ENCODE peak calls at places on chromosomes 7 and 10, in eight cellular contexts. One of them, this sample, is unnamed.

GRCh38 chr10:44704616-44705015 is 206.5 kb upstream of the TMEM72 start:
- DNase-seq in esophagus squamous epithelium: no peak
- DNase-seq in stomach: no peak
- DNase-seq in ovary: no peak
- DNase-seq in vagina: no peak
- DNase-seq in transverse colon: no peak
- DNase-seq in tibial nerve: no peak
- DNase-seq in HepG2: no peak
- DNase-seq in this sample: no peak

GRCh38 chr10:132577350-132578005 is 39.9 kb downstream of the INPP5A start:
- DNase-seq in HepG2: peak; percentile 32
- DNase-seq in transverse colon: no peak
- DNase-seq in vagina: no peak
- DNase-seq in stomach: peak; percentile 67
- DNase-seq in ovary: no peak
- DNase-seq in tibial nerve: no peak
- DNase-seq in esophagus squamous epithelium: no peak
- DNase-seq in this sample: no peak

GRCh38 chr10:19788075-19788686 is 28.1 kb upstream of the PLXDC2 start:
- DNase-seq in transverse colon: peak; percentile 23
- DNase-seq in stomach: no peak
- DNase-seq in vagina: no peak
- DNase-seq in ovary: peak; percentile 23
- DNase-seq in esophagus squamous epithelium: no peak
- DNase-seq in tibial nerve: no peak
- DNase-seq in HepG2: peak; percentile 61
- DNase-seq in this sample: peak; percentile 40

GRCh38 chr7:92808006-92808405 is 28.4 kb downstream of the CDK6 start:
- DNase-seq in transverse colon: no peak
- DNase-seq in vagina: no peak
- DNase-seq in esophagus squamous epithelium: no peak
- DNase-seq in tibial nerve: no peak
- DNase-seq in stomach: no peak
- DNase-seq in HepG2: no peak
- DNase-seq in ovary: no peak
- DNase-seq in this sample: no peak

GRCh38 chr7:2645274-2645868 is 13.6 kb downstream of the TTYH3 start:
- DNase-seq in ovary: no peak
- DNase-seq in tibial nerve: no peak
- DNase-seq in HepG2: no peak
- DNase-seq in esophagus squamous epithelium: no peak
- DNase-seq in stomach: no peak
- DNase-seq in vagina: no peak
- DNase-seq in transverse colon: no peak
- DNase-seq in this sample: no peak

GRCh38 chr10:61901829-61902447 is 439 bp downstream of the ARID5B start:
- DNase-seq in transverse colon: peak; percentile 41
- DNase-seq in vagina: no peak
- DNase-seq in esophagus squamous epithelium: no peak
- DNase-seq in stomach: no peak
- DNase-seq in tibial nerve: no peak
- DNase-seq in ovary: peak; percentile 19
- DNase-seq in HepG2: no peak
- DNase-seq in this sample: peak; percentile 19

GRCh38 chr7:67311901-67312300 is 315.3 kb downstream of the TYW1 start:
- DNase-seq in stomach: no peak
- DNase-seq in tibial nerve: no peak
- DNase-seq in transverse colon: no peak
- DNase-seq in vagina: no peak
- DNase-seq in HepG2: no peak
- DNase-seq in ovary: no peak
- DNase-seq in esophagus squamous epithelium: no peak
- DNase-seq in this sample: no peak

GRCh38 chr7:95608344-95609173 is 12.2 kb upstream of the PDK4 start:
- DNase-seq in esophagus squamous epithelium: peak; percentile 34
- DNase-seq in ovary: peak; percentile 93
- DNase-seq in vagina: no peak
- DNase-seq in HepG2: peak; percentile 88
- DNase-seq in tibial nerve: peak; percentile 90
- DNase-seq in stomach: peak; percentile 95
- DNase-seq in transverse colon: peak; percentile 96
- DNase-seq in this sample: peak; percentile 98

GRCh38 chr10:26460736-26461135 is 22.6 kb downstream of the APBB1IP start:
- DNase-seq in esophagus squamous epithelium: no peak
- DNase-seq in tibial nerve: no peak
- DNase-seq in ovary: no peak
- DNase-seq in stomach: no peak
- DNase-seq in HepG2: no peak
- DNase-seq in vagina: no peak
- DNase-seq in transverse colon: no peak
- DNase-seq in this sample: no peak

GRCh38 chr10:46234431-46235060 is 52.3 kb upstream of the ANTXRL start:
- DNase-seq in transverse colon: no peak
- DNase-seq in HepG2: no peak
- DNase-seq in stomach: peak; percentile 9
- DNase-seq in ovary: no peak
- DNase-seq in esophagus squamous epithelium: no peak
- DNase-seq in vagina: peak; percentile 61
- DNase-seq in tibial nerve: no peak
- DNase-seq in this sample: peak; percentile 10

GRCh38 chr10:69045441-69046300 is 42.2 kb upstream of the SRGN start:
- DNase-seq in tibial nerve: no peak
- DNase-seq in HepG2: no peak
- DNase-seq in esophagus squamous epithelium: no peak
- DNase-seq in transverse colon: no peak
- DNase-seq in ovary: no peak
- DNase-seq in vagina: no peak
- DNase-seq in stomach: no peak
- DNase-seq in this sample: no peak
- TF ChIP-seq POLR2A in tibial nerve: no peak
- TF ChIP-seq POLR2A in HepG2: no peak
- TF ChIP-seq POLR2A in esophagus squamous epithelium: peak; percentile 40
- TF ChIP-seq POLR2A in transverse colon: no peak
- TF ChIP-seq POLR2A in ovary: no peak
- TF ChIP-seq POLR2A in vagina: no peak
- TF ChIP-seq POLR2A in stomach: no peak
- TF ChIP-seq POLR2A in this sample: no peak

GRCh38 chr10:111989136-111990050 is 194.2 kb downstream of the GPAM start:
- DNase-seq in vagina: no peak
- DNase-seq in stomach: no peak
- DNase-seq in transverse colon: no peak
- DNase-seq in tibial nerve: no peak
- DNase-seq in ovary: no peak
- DNase-seq in esophagus squamous epithelium: no peak
- DNase-seq in HepG2: no peak
- DNase-seq in this sample: no peak

GRCh38 chr10:111990734-111991133 is 192.8 kb downstream of the GPAM start:
- DNase-seq in stomach: no peak
- DNase-seq in esophagus squamous epithelium: no peak
- DNase-seq in ovary: no peak
- DNase-seq in vagina: no peak
- DNase-seq in HepG2: no peak
- DNase-seq in tibial nerve: no peak
- DNase-seq in transverse colon: no peak
- DNase-seq in this sample: no peak

GRCh38 chr10:111993872-111994426 is 189.6 kb downstream of the GPAM start:
- DNase-seq in transverse colon: no peak
- DNase-seq in HepG2: no peak
- DNase-seq in tibial nerve: no peak
- DNase-seq in vagina: no peak
- DNase-seq in esophagus squamous epithelium: no peak
- DNase-seq in ovary: no peak
- DNase-seq in stomach: no peak
- DNase-seq in this sample: no peak

GRCh38 chr10:111996103-111996502 is 187.5 kb downstream of the GPAM start:
- DNase-seq in stomach: no peak
- DNase-seq in esophagus squamous epithelium: no peak
- DNase-seq in vagina: no peak
- DNase-seq in ovary: no peak
- DNase-seq in HepG2: no peak
- DNase-seq in transverse colon: no peak
- DNase-seq in tibial nerve: no peak
- DNase-seq in this sample: no peak

GRCh38 chr10:111993321-111993720 is 190.2 kb downstream of the GPAM start:
- DNase-seq in tibial nerve: no peak
- DNase-seq in stomach: no peak
- DNase-seq in ovary: no peak
- DNase-seq in HepG2: no peak
- DNase-seq in vagina: no peak
- DNase-seq in transverse colon: no peak
- DNase-seq in esophagus squamous epithelium: no peak
- DNase-seq in this sample: no peak
- H3K4me3 ChIP-seq in tibial nerve: no peak overlapping the region
- H3K4me3 ChIP-seq in stomach: no peak overlapping the region
- H3K4me3 ChIP-seq in ovary: no peak overlapping the region
- H3K4me3 ChIP-seq in HepG2: no peak overlapping the region
- H3K4me3 ChIP-seq in vagina: no peak overlapping the region
- H3K4me3 ChIP-seq in transverse colon: no peak overlapping the region
- H3K4me3 ChIP-seq in esophagus squamous epithelium: no peak overlapping the region
- H3K4me3 ChIP-seq in this sample: no peak overlapping the region

GRCh38 chr7:151404216-151405011 is 5.4 kb downstream of the WDR86 start:
- DNase-seq in vagina: no peak
- DNase-seq in esophagus squamous epithelium: no peak
- DNase-seq in tibial nerve: peak; percentile 66
- DNase-seq in transverse colon: peak; percentile 34
- DNase-seq in ovary: no peak
- DNase-seq in stomach: no peak
- DNase-seq in HepG2: no peak
- DNase-seq in this sample: no peak

GRCh38 chr7:151403764-151404163 is 6.1 kb downstream of the WDR86 start:
- DNase-seq in ovary: no peak
- DNase-seq in esophagus squamous epithelium: no peak
- DNase-seq in transverse colon: no peak
- DNase-seq in stomach: no peak
- DNase-seq in HepG2: no peak
- DNase-seq in tibial nerve: no peak
- DNase-seq in vagina: no peak
- DNase-seq in this sample: no peak

GRCh38 chr7:151399906-151400305 is 9.9 kb downstream of the WDR86 start:
- DNase-seq in esophagus squamous epithelium: no peak
- DNase-seq in stomach: no peak
- DNase-seq in tibial nerve: no peak
- DNase-seq in transverse colon: no peak
- DNase-seq in ovary: no peak
- DNase-seq in HepG2: no peak
- DNase-seq in vagina: no peak
- DNase-seq in this sample: no peak

GRCh38 chr7:151400626-151401315 is 9.1 kb downstream of the WDR86 start:
- DNase-seq in ovary: no peak
- DNase-seq in transverse colon: no peak
- DNase-seq in HepG2: no peak
- DNase-seq in esophagus squamous epithelium: no peak
- DNase-seq in stomach: no peak
- DNase-seq in tibial nerve: no peak
- DNase-seq in vagina: no peak
- DNase-seq in this sample: no peak

GRCh38 chr7:151402029-151402835 is 7.6 kb downstream of the WDR86 start:
- DNase-seq in ovary: no peak
- DNase-seq in transverse colon: no peak
- DNase-seq in HepG2: no peak
- DNase-seq in tibial nerve: no peak
- DNase-seq in vagina: no peak
- DNase-seq in esophagus squamous epithelium: no peak
- DNase-seq in stomach: no peak
- DNase-seq in this sample: no peak
- TF ChIP-seq CTCF in ovary: no peak
- TF ChIP-seq CTCF in transverse colon: no peak
- TF ChIP-seq CTCF in HepG2: no peak
- TF ChIP-seq CTCF in tibial nerve: no peak
- TF ChIP-seq CTCF in vagina: no peak
- TF ChIP-seq CTCF in esophagus squamous epithelium: no peak
- TF ChIP-seq CTCF in stomach: no peak
- TF ChIP-seq CTCF in this sample: no peak

GRCh38 chr10:122974543-122975064 is 5.6 kb upstream of the PSTK start:
- DNase-seq in tibial nerve: no peak
- DNase-seq in ovary: no peak
- DNase-seq in vagina: no peak
- DNase-seq in esophagus squamous epithelium: no peak
- DNase-seq in transverse colon: no peak
- DNase-seq in stomach: no peak
- DNase-seq in HepG2: no peak
- DNase-seq in this sample: no peak

GRCh38 chr10:122984708-122985107 is 4.5 kb downstream of the PSTK start:
- DNase-seq in ovary: no peak
- DNase-seq in HepG2: no peak
- DNase-seq in transverse colon: no peak
- DNase-seq in stomach: no peak
- DNase-seq in vagina: no peak
- DNase-seq in esophagus squamous epithelium: no peak
- DNase-seq in tibial nerve: no peak
- DNase-seq in this sample: no peak

GRCh38 chr10:122981066-122981464 is 864 bp downstream of the PSTK start:
- DNase-seq in HepG2: peak; percentile 62
- DNase-seq in transverse colon: no peak
- DNase-seq in ovary: no peak
- DNase-seq in vagina: no peak
- DNase-seq in tibial nerve: no peak
- DNase-seq in esophagus squamous epithelium: no peak
- DNase-seq in stomach: no peak
- DNase-seq in this sample: no peak

GRCh38 chr10:122983898-122984297 is 3.7 kb downstream of the PSTK start:
- DNase-seq in tibial nerve: no peak
- DNase-seq in transverse colon: no peak
- DNase-seq in HepG2: no peak
- DNase-seq in ovary: no peak
- DNase-seq in vagina: no peak
- DNase-seq in stomach: no peak
- DNase-seq in esophagus squamous epithelium: no peak
- DNase-seq in this sample: no peak

DNA sequence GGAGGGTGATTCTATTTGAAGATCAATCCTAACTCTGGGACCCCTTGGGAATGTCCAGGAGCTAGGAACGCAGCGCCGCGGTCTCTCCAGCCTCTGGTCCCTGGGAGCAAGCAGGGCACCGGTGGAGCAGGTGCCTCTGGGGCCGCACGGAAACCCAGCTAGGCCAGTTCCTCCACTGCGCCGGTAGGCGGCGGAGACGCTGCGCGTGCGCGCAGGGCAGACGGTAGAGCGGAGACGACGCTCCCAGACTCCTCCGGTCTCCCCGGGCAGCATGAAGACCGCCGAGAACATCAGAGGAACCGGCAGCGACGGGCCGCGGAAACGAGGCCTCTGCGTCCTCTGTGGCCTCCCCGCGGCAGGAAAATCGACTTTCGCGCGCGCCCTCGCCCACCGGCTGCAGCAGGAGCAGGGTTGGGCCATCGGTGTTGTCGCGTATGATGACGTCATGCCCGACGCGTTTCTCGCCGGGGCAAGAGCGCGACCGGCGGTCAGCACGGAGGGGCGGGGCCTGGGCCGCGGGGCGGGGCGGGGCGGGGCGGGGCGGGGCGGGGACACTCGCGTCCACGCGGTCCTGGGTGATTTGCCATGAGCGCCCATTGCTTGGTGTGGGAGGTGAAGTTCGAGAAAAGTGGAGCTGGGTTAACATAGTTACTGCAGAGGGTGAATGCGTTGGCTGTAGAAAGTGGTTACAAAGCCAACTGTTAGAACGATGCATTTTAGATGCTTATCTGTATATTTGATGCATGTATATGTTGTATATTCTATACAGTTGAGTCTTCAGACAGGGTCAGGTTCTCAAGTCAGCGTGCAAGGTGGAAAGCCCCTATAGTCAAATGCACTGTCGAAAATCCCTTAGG is at the start of gene PSTK:
- DNase-seq in tibial nerve: peak; percentile 77
- DNase-seq in transverse colon: peak; percentile 93
- DNase-seq in HepG2: peak; percentile 81
- DNase-seq in stomach: peak; percentile 90
- DNase-seq in ovary: peak; percentile 90
- DNase-seq in esophagus squamous epithelium: peak; percentile 51
- DNase-seq in vagina: no peak
- DNase-seq in this sample: peak; percentile 97
- TF ChIP-seq POLR2A in tibial nerve: peak; percentile 51
- TF ChIP-seq POLR2A in transverse colon: peak; percentile 78
- TF ChIP-seq POLR2A in HepG2: peak; percentile 81
- TF ChIP-seq POLR2A in stomach: no peak
- TF ChIP-seq POLR2A in ovary: peak; percentile 51
- TF ChIP-seq POLR2A in esophagus squamous epithelium: peak; percentile 48
- TF ChIP-seq POLR2A in vagina: no peak
- TF ChIP-seq POLR2A in this sample: no peak